ENCODE peak calls at places on chromosomes 5 and 9, in seven cellular contexts. E is sigmoid colon, S is prostate gland, V is tibial nerve, W is A549, R is adrenal gland, X is body of pancreas. G is an unnamed sample.

GRCh38 chr5:134249469-134250379 is 23.9 kb upstream of the PPP2CA start:
- DNase-seq in V (peak), E (peak), W (peak), X (no peak), S (no peak), R (peak), G (no peak)

GRCh38 chr9:90825586-90825985 is 24.0 kb downstream of the SYK start:
- DNase-seq in E (no peak), X (no peak), V (no peak), W (no peak), S (no peak), R (no peak), G (no peak)

GRCh38 chr5:71757590-71758543 is 38.8 kb downstream of the CARTPT start:
- DNase-seq in S (peak), X (peak), E (peak), W (peak), R (peak), V (peak), G (peak)

GRCh38 chr9:112121633-112122032 is 53.5 kb downstream of the SUSD1 start:
- DNase-seq in V (no peak), S (no peak), E (no peak), X (no peak), W (no peak), R (no peak), G (no peak)

GRCh38 chr9:109496126-109496707 is 1.9 kb downstream of the PTPN3 start:
- DNase-seq in S (no peak), R (no peak), W (no peak), X (no peak), V (no peak), E (no peak), G (no peak)

GRCh38 chr9:86766912-86767311 is 180.4 kb downstream of the GAS1 start:
- DNase-seq in R (no peak), E (no peak), S (no peak), V (no peak), W (no peak), X (peak), G (no peak)

GRCh38 chr5:39328731-39329130 is 35.6 kb downstream of the C9 start:
- DNase-seq in W (no peak), E (no peak), X (no peak), V (no peak), S (no peak), R (no peak), G (no peak)

GRCh38 chr5:146516151-146516475 is at the start of gene GPR151:
- DNase-seq in R (no peak), X (no peak), E (no peak), V (no peak), S (no peak), W (no peak), G (no peak)

GRCh38 chr9:113712053-113712452 is 164.1 kb upstream of the ZNF618 start:
- DNase-seq in V (no peak), X (no peak), W (peak), E (no peak), R (peak), S (peak), G (no peak)

GRCh38 chr9:134652291-134653225 is 11.0 kb downstream of the COL5A1 start:
- DNase-seq in S (no peak), E (peak), R (no peak), V (no peak), X (no peak), W (no peak), G (no peak)

GRCh38 chr9:19946446-19947109 is 157.7 kb upstream of the SLC24A2 start:
- DNase-seq in W (peak), R (no peak), V (no peak), S (no peak), E (no peak), X (no peak), G (no peak)

GRCh38 chr5:134845852-134846640 is at the start of gene C5orf24:
- DNase-seq in W (peak), E (peak), R (peak), S (peak), X (peak), V (peak), G (peak)

GRCh38 chr5:143874312-143874711 is 62.4 kb downstream of the HMHB1 start:
- DNase-seq in E (no peak), V (no peak), W (no peak), S (no peak), X (no peak), R (no peak), G (no peak)

GRCh38 chr5:76367623-76368366 is 35.3 kb upstream of the IQGAP2 start:
- DNase-seq in R (no peak), E (no peak), V (no peak), X (no peak), W (peak), S (no peak), G (no peak)

GRCh38 chr5:151288180-151288579 is 15.4 kb downstream of the SLC36A3 start:
- DNase-seq in W (peak), S (peak), V (no peak), X (no peak), R (no peak), E (no peak), G (no peak)

GRCh38 chr9:17630531-17630949 is 51.7 kb downstream of the SH3GL2 start:
- DNase-seq in W (no peak), S (no peak), E (no peak), R (no peak), V (no peak), X (no peak), G (no peak)

GRCh38 chr5:95105638-95106037 is 179.3 kb downstream of the MCTP1 start:
- DNase-seq in S (no peak), E (no peak), X (no peak), R (no peak), V (no peak), W (no peak), G (no peak)

GRCh38 chr9:84107995-84108394 is 127.4 kb downstream of the RMI1 start:
- DNase-seq in E (no peak), W (no peak), V (no peak), S (no peak), R (no peak), X (no peak), G (no peak)

GRCh38 chr9:121538221-121538620 is 38.6 kb upstream of the GGTA1 start:
- DNase-seq in E (no peak), S (no peak), R (no peak), W (peak), X (no peak), V (no peak), G (no peak)

GRCh38 chr5:115601709-115602584 is at the start of gene TICAM2:
- DNase-seq in E (peak), W (peak), X (peak), S (peak), V (peak), R (peak), G (peak)
- TF ChIP-seq POLR2A in E (no peak), W (no peak), X (peak), S (peak), V (no peak), R (peak), G (no peak)

DNA sequence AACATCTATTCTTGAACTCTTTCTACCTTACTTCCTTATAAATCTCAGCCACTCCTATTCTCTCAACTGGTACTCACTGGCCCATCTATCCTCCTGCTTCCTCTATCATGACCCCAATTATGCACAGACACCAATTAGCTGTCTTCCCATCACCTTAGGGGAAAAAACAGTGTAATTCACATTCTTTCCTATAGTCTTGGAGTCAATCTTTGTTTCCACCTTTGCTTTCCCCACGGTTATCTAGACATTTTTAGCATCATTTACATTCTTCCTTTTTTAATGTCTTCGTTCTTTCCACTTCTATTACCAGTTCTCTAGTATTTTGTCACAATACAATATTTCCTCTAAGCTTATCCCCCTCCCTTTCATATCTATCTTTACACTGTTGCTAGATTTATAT is 449.4 kb downstream of the TMEM38B start:
- DNase-seq in W (no peak), S (no peak), X (no peak), V (no peak), E (no peak), R (no peak), G (no peak)
- TF ChIP-seq CTCF in W (no peak), S (no peak), X (no peak), V (no peak), E (no peak), R (no peak), G (no peak)

GRCh38 chr5:78611161-78611605 is 37.4 kb downstream of the LHFPL2 start:
- DNase-seq in V (no peak), R (no peak), W (no peak), E (no peak), X (no peak), S (no peak), G (no peak)
- H3K27ac ChIP-seq in V (no peak), R (no peak), W (peak), E (peak), X (no peak), S (peak), G (no peak)

GRCh38 chr9:89252910-89253309 is 58.1 kb upstream of the CKS2 start:
- DNase-seq in W (no peak), R (no peak), E (no peak), V (no peak), S (no peak), X (no peak), G (no peak)
- TF ChIP-seq POLR2A in W (no peak), R (no peak), E (no peak), V (no peak), S (no peak), X (no peak), G (no peak)

GRCh38 chr5:114308508-114308907 is 53.4 kb upstream of the KCNN2 start:
- DNase-seq in E (no peak), W (no peak), R (no peak), V (no peak), S (no peak), X (no peak), G (no peak)

GRCh38 chr5:114308017-114308416 is 53.9 kb upstream of the KCNN2 start:
- DNase-seq in E (no peak), V (no peak), X (no peak), R (no peak), W (no peak), S (no peak), G (no peak)

GRCh38 chr5:114310666-114311065 is 51.2 kb upstream of the KCNN2 start:
- DNase-seq in W (no peak), X (no peak), V (no peak), E (no peak), R (no peak), S (no peak), G (no peak)

GRCh38 chr5:114305402-114306207 is 56.3 kb upstream of the KCNN2 start:
- DNase-seq in X (no peak), W (peak), V (no peak), R (no peak), S (no peak), E (no peak), G (no peak)
- TF ChIP-seq CTCF in X (no peak), W (no peak), V (no peak), R (peak), S (peak), E (no peak), G (no peak)

DNA sequence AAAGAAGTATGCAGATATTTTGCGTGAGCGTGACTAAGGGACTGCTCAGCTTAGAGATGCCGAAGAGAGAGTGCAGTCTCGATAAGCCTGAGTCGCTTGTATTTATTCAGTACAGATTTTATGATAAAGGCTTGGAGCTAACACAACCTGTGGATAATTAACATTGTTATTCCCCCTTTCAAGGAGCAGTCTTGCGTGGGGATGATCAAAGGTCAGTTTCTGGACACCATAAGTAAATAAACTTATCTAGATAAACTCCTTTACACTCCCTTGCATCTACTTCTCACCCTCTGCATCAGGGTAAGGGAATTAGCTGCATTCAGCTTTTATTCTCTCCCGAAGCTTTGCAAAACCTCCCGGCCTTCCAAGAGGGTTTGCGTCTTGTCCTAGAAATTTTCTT is 357.8 kb upstream of the ST8SIA4 start:
- DNase-seq in X (no peak), V (no peak), R (no peak), S (no peak), E (no peak), W (peak), G (no peak)
- H3K27ac ChIP-seq in X (no peak), V (no peak), R (no peak), S (no peak), E (no peak), W (peak), G (no peak)

DNA sequence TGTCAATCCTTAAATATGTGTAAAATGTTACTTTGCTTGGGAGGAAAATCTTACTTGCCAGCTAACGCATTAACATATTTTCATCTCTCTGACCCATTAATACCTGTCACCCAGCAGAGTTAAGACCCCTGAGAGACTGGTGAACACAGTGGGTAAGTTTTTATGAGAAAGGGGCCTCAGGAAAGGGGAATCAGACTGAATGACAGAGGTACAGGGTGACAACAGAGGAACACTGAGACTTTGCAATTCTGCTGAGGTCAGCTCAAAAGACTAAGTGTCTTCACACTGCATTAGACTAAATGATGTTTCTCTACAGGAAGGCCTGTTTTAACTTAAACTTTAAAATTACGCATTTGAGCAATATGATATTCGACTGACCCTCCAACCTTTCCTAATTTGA is 223.8 kb downstream of the EFNA5 start:
- DNase-seq in W (no peak), X (no peak), R (no peak), V (no peak), E (no peak), S (no peak), G (no peak)
- TF ChIP-seq POLR2A in W (no peak), X (no peak), R (no peak), V (no peak), E (no peak), S (no peak), G (no peak)

GRCh38 chr9:130939405-130939941 is 426 bp upstream of the FIBCD1 start:
- DNase-seq in X (no peak), R (no peak), S (no peak), V (no peak), E (no peak), W (no peak), G (no peak)
- TF ChIP-seq CTCF in X (no peak), R (no peak), S (peak), V (no peak), E (no peak), W (no peak), G (no peak)

GRCh38 chr5:10466446-10467073 is 24.9 kb downstream of the ROPN1L start:
- DNase-seq in E (no peak), V (no peak), X (no peak), R (no peak), S (no peak), W (no peak), G (no peak)
- H3K27ac ChIP-seq in E (no peak), V (no peak), X (no peak), R (no peak), S (no peak), W (peak), G (no peak)

GRCh38 chr5:139384591-139385051 is 1.5 kb upstream of the SLC23A1 start:
- DNase-seq in V (no peak), W (no peak), E (no peak), R (no peak), S (no peak), X (no peak), G (no peak)
- TF ChIP-seq POLR2A in V (no peak), W (no peak), E (no peak), R (no peak), S (no peak), X (no peak), G (no peak)

G was measured in ovary.